ENCODE peak calls at places on chromosomes 11 and 22, in seven cellular contexts. V, F, B, O, M, I and S are unnamed samples.
A peak's percentile ranks its signal among the peaks of the same experiment; 100 is the strongest.

GRCh38 chr11:69000831-69001245 is 12.2 kb downstream of the MRGPRF start:
- DNase-seq in O (no peak), F (peak; percentile 90), I (no peak), B (peak; percentile 95), V (no peak), M (peak; percentile 10), S (no peak)

GRCh38 chr11:43575931-43576833 is 104.4 kb upstream of the HSD17B12 start:
- DNase-seq in M (no peak), I (no peak), O (no peak), V (no peak), B (peak; percentile 67), F (no peak), S (no peak)

GRCh38 chr11:118068945-118069612 is 7.8 kb upstream of the TMPRSS4 start:
- DNase-seq in M (no peak), F (no peak), B (no peak), I (no peak), V (no peak), O (no peak), S (no peak)

GRCh38 chr22:19524170-19525115 is at the start of gene CLDN5:
- DNase-seq in F (no peak), V (no peak), I (no peak), M (no peak), O (no peak), B (peak; percentile 23), S (no peak)

GRCh38 chr11:11813288-11813962 is 28.3 kb upstream of the USP47 start:
- DNase-seq in V (no peak), B (peak; percentile 97), M (no peak), I (no peak), O (no peak), F (no peak), S (no peak)

GRCh38 chr22:40401532-40401931 is 31.1 kb downstream of the SGSM3 start:
- DNase-seq in M (no peak), I (peak; percentile 45), V (no peak), F (peak; percentile 46), O (peak; percentile 33), B (no peak), S (no peak)

GRCh38 chr11:7575841-7576451 is 62.1 kb downstream of the PPFIBP2 start:
- DNase-seq in F (no peak), O (no peak), V (no peak), B (peak; percentile 63), M (no peak), I (peak; percentile 22), S (peak; percentile 62)

GRCh38 chr11:47496808-47497207 is 47.9 kb upstream of the RAPSN start:
- DNase-seq in B (no peak), O (no peak), F (no peak), I (no peak), V (no peak), M (no peak), S (no peak)

GRCh38 chr11:26149585-26149984 is 182.3 kb upstream of the ANO3 start:
- DNase-seq in M (no peak), B (no peak), F (no peak), V (no peak), I (no peak), O (no peak), S (no peak)

GRCh38 chr11:69151811-69152210 is 3.9 kb upstream of the SMIM38 start:
- DNase-seq in I (no peak), M (no peak), V (no peak), B (no peak), F (no peak), O (no peak), S (no peak)

GRCh38 chr22:30004689-30005088 is 75.6 kb upstream of the HORMAD2 start:
- DNase-seq in F (no peak), B (peak; percentile 43), M (no peak), O (no peak), I (no peak), V (no peak), S (no peak)

GRCh38 chr11:120303004-120303637 is 22.0 kb upstream of the TLCD5 start:
- DNase-seq in O (peak; percentile 20), B (peak; percentile 87), I (peak; percentile 27), V (peak; percentile 13), M (peak; percentile 72), F (peak; percentile 92), S (peak; percentile 60)

GRCh38 chr22:43262990-43263644 is 76.2 kb upstream of the TTLL12 start:
- DNase-seq in M (no peak), B (no peak), O (peak; percentile 15), I (peak; percentile 11), F (no peak), V (no peak), S (no peak)

GRCh38 chr22:50498322-50498861 is 9.1 kb downstream of the LMF2 start:
- DNase-seq in V (peak; percentile 33), F (peak; percentile 92), O (peak; percentile 29), M (peak; percentile 65), B (peak; percentile 79), I (peak; percentile 50), S (peak; percentile 66)

GRCh38 chr11:118343248-118343647 is 743 bp upstream of the CD3D start:
- DNase-seq in M (no peak), I (no peak), V (no peak), O (no peak), F (no peak), B (no peak), S (no peak)

GRCh38 chr11:86588566-86589090 is 83.8 kb downstream of the ME3 start:
- DNase-seq in O (no peak), I (no peak), B (no peak), F (no peak), M (peak; percentile 89), V (no peak), S (no peak)

GRCh38 chr11:129376658-129377341 is 1.2 kb downstream of the BARX2 start:
- DNase-seq in B (no peak), M (no peak), I (no peak), V (no peak), O (no peak), F (no peak), S (no peak)

GRCh38 chr11:120337896-120338840 is 2.0 kb downstream of the ARHGEF12 start:
- DNase-seq in V (no peak), O (no peak), F (no peak), I (no peak), B (peak; percentile 67), M (no peak), S (no peak)

GRCh38 chr11:126139541-126140091 is 71.8 kb downstream of the RPUSD4 start:
- DNase-seq in M (no peak), V (no peak), B (peak; percentile 59), I (no peak), O (no peak), F (no peak), S (no peak)

GRCh38 chr22:35912668-35913067 is 116.0 kb downstream of the RBFOX2 start:
- DNase-seq in F (no peak), O (no peak), B (no peak), I (no peak), V (no peak), M (no peak), S (no peak)

GRCh38 chr11:12512826-12513395 is 135.5 kb downstream of the PARVA start:
- DNase-seq in I (no peak), B (no peak), V (no peak), M (no peak), F (no peak), O (no peak), S (no peak)

GRCh38 chr11:91860661-91861060 is 364.0 kb upstream of the FAT3 start:
- DNase-seq in V (no peak), M (no peak), B (no peak), F (no peak), O (no peak), I (no peak), S (no peak)

GRCh38 chr22:19892249-19892879 is 37.7 kb upstream of the GNB1L start:
- DNase-seq in O (peak; percentile 17), B (no peak), M (no peak), F (no peak), I (peak; percentile 63), V (peak; percentile 30), S (no peak)

GRCh38 chr11:69575296-69576068 is 65.5 kb upstream of the CCND1 start:
- DNase-seq in F (no peak), B (no peak), V (no peak), O (no peak), M (no peak), I (no peak), S (no peak)

GRCh38 chr22:46121523-46122287 is 28.6 kb upstream of the PPARA start:
- DNase-seq in O (no peak), V (no peak), I (no peak), M (no peak), F (no peak), B (peak; percentile 43), S (no peak)

GRCh38 chr22:46464701-46465347 is 72.6 kb downstream of the CELSR1 start:
- DNase-seq in F (no peak), O (no peak), I (no peak), B (no peak), M (no peak), V (no peak), S (no peak)

GRCh38 chr11:35215945-35216344 is 77.0 kb downstream of the CD44 start:
- DNase-seq in V (no peak), O (no peak), M (no peak), B (peak; percentile 27), I (no peak), F (no peak), S (no peak)

GRCh38 chr11:125871391-125872137 is 15.9 kb upstream of the HYLS1 start:
- DNase-seq in F (no peak), M (no peak), I (peak; percentile 20), O (no peak), V (no peak), B (peak; percentile 66), S (no peak)

GRCh38 chr22:46996595-46997310 is 234.3 kb downstream of the TBC1D22A start:
- DNase-seq in M (no peak), O (no peak), B (no peak), V (no peak), F (peak; percentile 70), I (no peak), S (no peak)

GRCh38 chr11:95231881-95232605 is 1.0 kb upstream of the SESN3 start:
- DNase-seq in V (peak; percentile 34), M (peak; percentile 91), O (peak; percentile 22), F (peak; percentile 94), I (peak; percentile 59), B (peak; percentile 82), S (peak; percentile 46)

GRCh38 chr11:41943671-41944070 is 484.2 kb upstream of the LRRC4C start:
- DNase-seq in M (no peak), B (no peak), O (no peak), F (no peak), I (no peak), V (no peak), S (no peak)

GRCh38 chr22:45575607-45576272 is 73.1 kb downstream of the FBLN1 start:
- DNase-seq in F (no peak), B (no peak), M (no peak), O (no peak), V (no peak), I (no peak), S (no peak)